ENCODE peak calls at places on chromosomes 4 and X, in seven cellular contexts. Y, C, B, X, L, G and E are unnamed samples.

GRCh38 chr4:157075401-157075800 is 549 bp upstream of the GLRB start:
- DNase-seq in Y (no peak), C (no peak), B (no peak), X (no peak), L (no peak), G (no peak), E (no peak)

GRCh38 chrX:72126539-72127140 is 5.1 kb downstream of the RTL5 start:
- DNase-seq in Y (peak), C (peak), B (peak), X (peak), L (peak), G (no peak), E (no peak)

GRCh38 chrX:2694868-2695267 is 3.8 kb downstream of the CD99 start:
- DNase-seq in Y (no peak), C (no peak), B (no peak), X (no peak), L (no peak), G (no peak), E (no peak)

GRCh38 chr4:151561551-151562256 is 152.7 kb downstream of the FHIP1A start:
- DNase-seq in Y (no peak), C (peak), B (no peak), X (no peak), L (no peak), G (no peak), E (no peak)

GRCh38 chrX:148135738-148136137 is 154.6 kb downstream of the FMR1NB start:
- DNase-seq in Y (peak), C (peak), B (no peak), X (peak), L (no peak), G (no peak), E (no peak)

GRCh38 chr4:53702334-53703266 is 111.3 kb upstream of the LNX1 start:
- DNase-seq in Y (peak), C (peak), B (peak), X (peak), L (peak), G (peak), E (no peak)

GRCh38 chr4:4289055-4289454 is 899 bp downstream of the LYAR start:
- DNase-seq in Y (no peak), C (no peak), B (no peak), X (no peak), L (no peak), G (no peak), E (no peak)

GRCh38 chr4:4761128-4761991 is 98.1 kb upstream of the MSX1 start:
- DNase-seq in Y (no peak), C (no peak), B (peak), X (peak), L (no peak), G (no peak), E (peak)

GRCh38 chr4:77001907-77002306 is 52.4 kb downstream of the SEPTIN11 start:
- DNase-seq in Y (peak), C (no peak), B (no peak), X (peak), L (peak), G (no peak), E (no peak)

GRCh38 chrX:17860811-17861495 is at the start of gene RAI2:
- DNase-seq in Y (no peak), C (no peak), B (peak), X (no peak), L (no peak), G (peak), E (no peak)

GRCh38 chr4:67282749-67283148 is 262.6 kb downstream of the CENPC start:
- DNase-seq in Y (no peak), C (no peak), B (no peak), X (no peak), L (no peak), G (peak), E (peak)

GRCh38 chrX:17597836-17598434 is 139.4 kb upstream of the SCML1 start:
- DNase-seq in Y (peak), C (peak), B (peak), X (peak), L (peak), G (no peak), E (no peak)

GRCh38 chr4:106287353-106287969 is 28.5 kb downstream of the TBCK start:
- DNase-seq in Y (peak), C (peak), B (no peak), X (peak), L (peak), G (no peak), E (no peak)

GRCh38 chr4:110348711-110349383 is 127.1 kb upstream of the ENPEP start:
- DNase-seq in Y (no peak), C (no peak), B (no peak), X (no peak), L (no peak), G (no peak), E (no peak)

GRCh38 chr4:110347805-110348204 is 128.2 kb upstream of the ENPEP start:
- DNase-seq in Y (no peak), C (no peak), B (no peak), X (peak), L (no peak), G (no peak), E (no peak)

GRCh38 chr4:110344165-110344564 is 131.8 kb upstream of the ENPEP start:
- DNase-seq in Y (peak), C (no peak), B (peak), X (peak), L (peak), G (no peak), E (no peak)
- TF ChIP-seq CTCF in Y (peak), C (peak), B (peak), X (peak), L (peak), G (no peak), E (peak)

GRCh38 chr4:174873931-174874330 is 44.2 kb upstream of the ADAM29 start:
- DNase-seq in Y (peak), C (no peak), B (peak), X (peak), L (peak), G (no peak), E (no peak)
- TF ChIP-seq CTCF in Y (peak), C (no peak), B (peak), X (peak), L (peak), G (no peak), E (peak)

GRCh38 chr4:3207531-3208037 is 41.4 kb upstream of the MSANTD1 start:
- DNase-seq in Y (peak), C (peak), B (peak), X (peak), L (no peak), G (no peak), E (no peak)
- TF ChIP-seq CTCF in Y (no peak), C (peak), B (peak), X (peak), L (no peak), G (no peak), E (no peak)

DNA sequence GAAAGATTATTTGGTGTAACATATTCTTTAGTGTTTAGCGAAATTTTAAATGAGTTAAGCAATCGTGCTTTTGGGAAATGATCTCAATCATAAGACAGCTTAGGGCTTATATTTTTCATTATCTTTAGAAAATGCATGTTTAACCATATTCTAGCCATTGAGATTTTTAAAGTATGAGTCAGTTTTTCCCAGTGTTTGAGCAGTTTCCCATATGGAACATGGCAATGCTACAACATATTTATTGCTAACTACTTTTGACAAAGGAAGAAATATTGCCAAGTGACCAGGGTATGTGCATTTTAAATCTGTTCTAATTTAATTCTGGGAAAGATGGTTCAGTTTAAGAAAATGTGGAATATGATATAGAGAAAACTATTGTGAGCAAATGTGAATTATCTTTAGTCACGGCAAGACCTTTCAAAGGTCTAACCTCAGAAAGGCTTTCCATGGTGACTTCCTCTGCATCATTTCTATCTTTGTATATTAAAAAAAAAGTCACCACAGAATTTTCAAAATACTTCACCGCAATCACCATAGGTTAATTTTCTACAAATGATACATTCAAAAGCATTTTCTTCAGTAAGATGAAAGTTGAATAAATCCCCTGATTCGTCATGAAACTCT is 2349.1 kb upstream of the TENM3 start:
- DNase-seq in Y (no peak), C (no peak), B (no peak), X (no peak), L (no peak), G (no peak), E (no peak)
- TF ChIP-seq CTCF in Y (no peak), C (no peak), B (no peak), X (no peak), L (no peak), G (no peak), E (no peak)

GRCh38 chr4:1948892-1949436 is 59.8 kb downstream of the NELFA start:
- DNase-seq in Y (no peak), C (no peak), B (no peak), X (no peak), L (no peak), G (no peak), E (no peak)
- TF ChIP-seq CTCF in Y (no peak), C (no peak), B (no peak), X (peak), L (peak), G (no peak), E (no peak)

DNA sequence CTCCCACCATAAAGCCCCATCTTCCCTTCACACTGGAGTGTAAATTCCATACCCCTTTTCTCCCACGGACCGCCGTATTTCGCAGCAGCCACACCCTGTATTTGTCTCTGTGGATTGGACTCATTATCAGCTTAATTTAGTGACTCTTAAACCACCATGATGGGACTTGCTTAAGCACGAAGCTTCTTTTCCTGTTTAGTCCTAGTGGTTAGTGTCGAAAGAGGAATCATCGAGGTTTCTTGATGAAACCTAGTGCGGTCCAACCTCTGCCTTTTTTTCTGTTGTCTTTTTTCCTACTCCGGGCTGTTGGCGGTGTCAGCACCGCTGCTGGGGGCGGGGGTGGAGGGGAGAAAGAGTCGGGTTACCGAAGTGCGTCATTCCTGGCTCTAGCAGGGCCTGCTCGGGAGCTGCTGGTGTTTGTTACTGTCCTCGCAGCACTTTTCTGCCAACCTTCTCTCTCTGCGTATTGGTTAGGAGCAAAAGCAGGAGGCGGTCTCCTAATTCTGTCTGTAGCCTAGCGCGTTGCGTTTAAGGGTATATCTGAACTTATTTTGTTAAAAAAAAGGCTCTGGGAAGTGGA is 1.4 kb downstream of the STAG2 start:
- DNase-seq in Y (peak), C (peak), B (peak), X (peak), L (peak), G (peak), E (no peak)
- TF ChIP-seq CTCF in Y (no peak), C (no peak), B (no peak), X (peak), L (no peak), G (no peak), E (no peak)